ENCODE peak calls at places on chromosomes 2 and 18, in five cellular contexts. T is T-helper 2 cell treated with Interferon-gamma antibody and Interleukin-4, amounts not matched to agents 5 μg/mL and 100 μg/mL, for 36 hours; P is aorta; V is cardiac fibroblast; N is lung microvascular endothelial cell. L is an unnamed sample.

GRCh38 chr2:181465686-181466375 is 8.6 kb downstream of the ITGA4 start:
- DNase-seq in T (no peak), P (no peak), V (peak; percentile 48), N (no peak), L (peak; percentile 42)

GRCh38 chr2:131040661-131041401 is 52.4 kb downstream of the FAM168B start:
- DNase-seq in T (no peak), P (no peak), V (peak; percentile 43), N (peak; percentile 21), L (no peak)

GRCh38 chr2:231922311-231922710 is 3.9 kb downstream of the NPPC start:
- DNase-seq in T (no peak), P (peak; percentile 44), V (no peak), N (no peak), L (no peak)

GRCh38 chr18:55287935-55288868 is 299.8 kb downstream of the TCF4 start:
- DNase-seq in T (no peak), P (no peak), V (no peak), N (no peak), L (no peak)

GRCh38 chr2:215794829-215795546 is 218.4 kb downstream of the MREG start:
- DNase-seq in T (no peak), P (no peak), V (peak; percentile 49), N (no peak), L (no peak)

GRCh38 chr2:5409925-5410360 is 282.2 kb upstream of the SOX11 start:
- DNase-seq in T (no peak), P (no peak), V (no peak), N (no peak), L (no peak)

GRCh38 chr2:101305492-101306123 is 2.9 kb downstream of the RNF149 start:
- DNase-seq in T (no peak), P (no peak), V (peak; percentile 53), N (peak; percentile 77), L (peak; percentile 65)

GRCh38 chr2:162058973-162059668 is 14.9 kb downstream of the DPP4 start:
- DNase-seq in T (peak; percentile 53), P (no peak), V (no peak), N (peak; percentile 35), L (no peak)

GRCh38 chr2:231614559-231615057 is 21.9 kb downstream of the TEX44 start:
- DNase-seq in T (no peak), P (peak; percentile 90), V (no peak), N (no peak), L (peak; percentile 21)

GRCh38 chr2:239201531-239201876 is 199.3 kb downstream of the HDAC4 start:
- DNase-seq in T (no peak), P (peak; percentile 73), V (no peak), N (no peak), L (peak; percentile 61)

GRCh38 chr2:15271941-15272340 is 289.2 kb downstream of the NBAS start:
- DNase-seq in T (no peak), P (no peak), V (no peak), N (no peak), L (peak; percentile 44)

GRCh38 chr2:231068525-231069222 is 12.0 kb downstream of the PSMD1 start:
- DNase-seq in T (peak; percentile 69), P (no peak), V (peak; percentile 19), N (peak; percentile 78), L (no peak)

GRCh38 chr18:47756364-47757016 is 174.0 kb downstream of the SMAD2 start:
- DNase-seq in T (peak; percentile 44), P (no peak), V (peak; percentile 59), N (peak; percentile 68), L (peak; percentile 74)

GRCh38 chr2:88613921-88614320 is 13.3 kb downstream of the EIF2AK3 start:
- DNase-seq in T (no peak), P (no peak), V (no peak), N (no peak), L (no peak)

GRCh38 chr2:2875831-2876230 is 501.8 kb downstream of the EIPR1 start:
- DNase-seq in T (no peak), P (no peak), V (no peak), N (no peak), L (no peak)

GRCh38 chr2:14451312-14451711 is 181.2 kb upstream of the LRATD1 start:
- DNase-seq in T (no peak), P (no peak), V (no peak), N (peak; percentile 8), L (no peak)

GRCh38 chr2:189143930-189144329 is 35.6 kb downstream of the COL5A2 start:
- DNase-seq in T (no peak), P (no peak), V (peak; percentile 81), N (no peak), L (peak; percentile 57)

GRCh38 chr2:203583696-203584095 is 48.6 kb upstream of the RAPH1 start:
- DNase-seq in T (peak; percentile 67), P (peak; percentile 78), V (peak; percentile 44), N (peak; percentile 79), L (peak; percentile 64)

GRCh38 chr18:21194871-21195771 is 46.9 kb upstream of the GREB1L start:
- DNase-seq in T (no peak), P (no peak), V (peak; percentile 64), N (peak; percentile 47), L (peak; percentile 58)

GRCh38 chr2:30400151-30400954 is 46.7 kb upstream of the LCLAT1 start:
- DNase-seq in T (no peak), P (no peak), V (no peak), N (no peak), L (peak; percentile 37)

GRCh38 chr2:70118798-70119454 is 31.6 kb downstream of the PCBP1 start:
- DNase-seq in T (no peak), P (peak; percentile 14), V (peak; percentile 36), N (peak; percentile 47), L (no peak)

GRCh38 chr18:46071615-46071893 is 506 bp downstream of the PSTPIP2 start:
- DNase-seq in T (no peak), P (no peak), V (no peak), N (no peak), L (peak; percentile 20)

GRCh38 chr2:23273786-23274185 is 111.2 kb upstream of the KLHL29 start:
- DNase-seq in T (no peak), P (no peak), V (no peak), N (no peak), L (no peak)

GRCh38 chr2:7724336-7724735 is 807.1 kb downstream of the RNF144A start:
- DNase-seq in T (no peak), P (no peak), V (no peak), N (no peak), L (no peak)

GRCh38 chr18:23838801-23839366 is 149.6 kb downstream of the LAMA3 start:
- DNase-seq in T (peak; percentile 14), P (no peak), V (peak; percentile 16), N (peak; percentile 86), L (peak; percentile 60)

GRCh38 chr2:142175917-142176316 is 45.1 kb upstream of the LRP1B start:
- DNase-seq in T (no peak), P (no peak), V (no peak), N (peak; percentile 43), L (no peak)

GRCh38 chr2:437772-438393 is 150.0 kb upstream of the ALKAL2 start:
- DNase-seq in T (peak; percentile 44), P (no peak), V (no peak), N (no peak), L (no peak)

GRCh38 chr18:55735199-55735855 is 147.3 kb upstream of the TCF4 start:
- DNase-seq in T (no peak), P (no peak), V (no peak), N (peak; percentile 13), L (no peak)

GRCh38 chr2:67394734-67395133 is 2.4 kb upstream of the ETAA1 start:
- DNase-seq in T (no peak), P (no peak), V (peak; percentile 66), N (peak; percentile 75), L (peak; percentile 17)

GRCh38 chr2:236718207-236718992 is 148.8 kb downstream of the ACKR3 start:
- DNase-seq in T (no peak), P (no peak), V (no peak), N (no peak), L (no peak)

L was measured in GM03348.